ENCODE peak calls at places on chromosomes 4 and X, in four cellular contexts. S is H1, I is GM12878, V is K562. G is an unnamed sample.

GRCh38 chrX:10615931-10616780 is 4.2 kb downstream of the MID1 start:
- DNase-seq in V (peak; percentile 50), I (no peak), S (no peak), G (no peak)

GRCh38 chrX:2699959-2700358 is 8.9 kb downstream of the CD99 start:
- DNase-seq in I (no peak), V (no peak), S (no peak), G (no peak)

GRCh38 chrX:85111347-85111746 is 107.7 kb downstream of the APOOL start:
- DNase-seq in S (no peak), V (peak; percentile 9), I (no peak), G (no peak)

GRCh38 chr4:159051245-159052071 is 51.4 kb upstream of the RAPGEF2 start:
- DNase-seq in S (no peak), V (no peak), I (peak; percentile 84), G (no peak)

GRCh38 chrX:106959897-106960296 is 39.7 kb downstream of the CLDN2 start:
- DNase-seq in V (no peak), I (no peak), S (no peak), G (no peak)

GRCh38 chrX:69153060-69153730 is 12.1 kb downstream of the PJA1 start:
- DNase-seq in V (no peak), I (no peak), S (no peak), G (no peak)

GRCh38 chr4:152486414-152487389 is 49.2 kb downstream of the FBXW7 start:
- DNase-seq in V (no peak), I (no peak), S (no peak), G (no peak)

GRCh38 chr4:170391066-170391754 is 301.5 kb upstream of the AADAT start:
- DNase-seq in I (no peak), V (no peak), S (no peak), G (no peak)

GRCh38 chr4:6229095-6229494 is 28.7 kb upstream of the JAKMIP1 start:
- DNase-seq in I (no peak), S (no peak), V (no peak), G (no peak)

GRCh38 chr4:184911310-184911709 is 85.5 kb upstream of the ACSL1 start:
- DNase-seq in I (no peak), V (no peak), S (no peak), G (peak; percentile 23)

GRCh38 chrX:41332408-41332987 is 1.5 kb upstream of the DDX3X start:
- DNase-seq in V (peak; percentile 43), S (no peak), I (no peak), G (no peak)

GRCh38 chr4:4217123-4217522 is 9.6 kb downstream of the OTOP1 start:
- DNase-seq in S (no peak), V (no peak), I (no peak), G (no peak)

GRCh38 chr4:4216261-4216660 is 10.5 kb downstream of the OTOP1 start:
- DNase-seq in I (no peak), V (no peak), S (no peak), G (no peak)

DNA sequence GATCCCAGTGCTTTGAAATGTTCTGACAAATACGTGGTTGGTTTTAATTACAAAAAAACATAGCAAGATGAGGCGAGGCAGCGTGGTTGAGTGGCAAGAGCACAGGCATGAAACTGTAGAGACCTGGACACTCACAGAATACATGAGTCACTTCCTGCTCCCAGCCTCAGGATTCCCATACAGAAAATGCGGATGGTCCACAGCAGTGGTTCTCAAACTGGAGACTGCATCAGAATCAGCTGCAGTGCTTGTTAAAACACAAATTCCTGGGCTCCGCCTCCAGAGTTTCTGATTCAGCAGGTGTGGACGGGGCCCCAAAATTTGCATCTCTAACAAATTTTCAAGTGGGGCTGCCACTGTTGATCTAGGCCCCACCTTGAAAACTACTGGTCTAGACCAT is 10.1 kb downstream of the OTOP1 start:
- DNase-seq in I (no peak), S (no peak), V (no peak), G (no peak)
- TF ChIP-seq EGR1 in I (no peak), S (no peak), V (no peak), G (no peak)

GRCh38 chr4:82891728-82892466 is 944 bp upstream of the SEC31A start:
- DNase-seq in S (no peak), V (no peak), I (no peak), G (no peak)
- TF ChIP-seq EGR1 in S (no peak), V (no peak), I (no peak), G (no peak)

GRCh38 chr4:140533951-140534480 is 10.0 kb downstream of the ELMOD2 start:
- DNase-seq in S (no peak), V (no peak), I (no peak), G (no peak)

GRCh38 chr4:140523857-140524742 is at the start of gene ELMOD2:
- DNase-seq in S (peak; percentile 96), I (peak; percentile 74), V (peak; percentile 98), G (peak; percentile 92)

GRCh38 chr4:140529434-140529833 is 5.5 kb downstream of the ELMOD2 start:
- DNase-seq in V (peak; percentile 85), I (no peak), S (no peak), G (no peak)
- TF ChIP-seq EGR1 in V (no peak), I (no peak), S (no peak), G (no peak)

DNA sequence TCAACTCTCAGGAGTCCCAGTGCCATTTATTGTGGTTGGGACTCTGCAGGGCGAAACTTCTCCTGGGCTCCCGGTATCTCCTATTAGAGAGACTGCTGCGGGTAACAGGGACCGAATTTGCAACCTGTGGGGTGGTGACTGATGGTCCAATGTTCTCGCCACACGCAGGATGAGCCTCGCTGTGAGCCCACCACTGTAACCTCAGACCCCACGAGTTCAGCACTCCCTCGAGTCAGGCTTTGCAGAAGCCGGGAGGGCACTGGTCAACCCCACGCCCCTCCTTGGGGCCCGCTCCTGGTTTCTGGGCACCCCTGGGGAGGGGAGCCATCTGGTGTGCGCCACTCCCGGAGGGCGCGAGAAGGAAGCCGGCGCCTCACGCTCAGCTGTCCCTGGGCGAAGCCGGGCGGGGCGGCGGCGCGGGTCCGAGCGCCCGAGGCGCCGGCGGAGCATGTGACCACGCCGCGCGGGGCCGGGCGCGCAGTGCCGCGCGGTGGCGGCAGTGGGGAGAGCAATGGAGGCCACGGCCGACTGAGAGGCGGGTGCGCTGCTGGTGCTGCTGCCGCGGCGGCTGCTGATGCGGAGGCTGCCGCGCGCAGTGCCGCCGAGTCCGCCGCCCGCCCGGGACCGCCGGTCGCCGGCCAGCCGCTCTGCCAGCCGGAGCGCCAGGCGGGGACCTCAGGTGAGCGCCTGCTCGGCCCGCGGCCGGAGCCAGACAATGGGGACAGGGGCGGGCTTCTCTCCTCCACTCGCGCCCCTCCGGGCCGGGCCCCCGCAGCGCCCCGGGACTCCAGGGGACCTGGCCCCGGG is 100.1 kb downstream of the CEP135 start:
- DNase-seq in I (peak; percentile 2), V (peak; percentile 75), S (peak; percentile 81), G (peak; percentile 29)
- TF ChIP-seq EGR1 in I (no peak), V (no peak), S (peak; percentile 10), G (no peak)

G was measured in HCT116.